ENCODE peak calls at places on chromosomes 5 and 9, in seven cellular contexts. E, P, Y, L, I, U and Z are unnamed samples.

GRCh38 chr9:134318941-134319305 is 7.3 kb upstream of the RXRA start:
- DNase-seq in L (no peak), P (no peak), U (no peak), E (no peak), Y (no peak), I (peak; percentile 16), Z (no peak)

GRCh38 chr5:149803153-149803552 is 73.0 kb downstream of the PPARGC1B start:
- DNase-seq in P (no peak), I (no peak), E (no peak), U (no peak), L (no peak), Y (no peak), Z (no peak)

GRCh38 chr5:173750538-173751265 is 134.3 kb upstream of the BOD1 start:
- DNase-seq in I (no peak), E (no peak), L (no peak), P (no peak), Y (no peak), U (no peak), Z (no peak)

GRCh38 chr9:89608646-89609335 is 4.0 kb downstream of the GADD45G start:
- DNase-seq in E (no peak), U (no peak), P (no peak), Y (no peak), L (no peak), I (no peak), Z (no peak)

GRCh38 chr5:122805481-122805880 is 30.6 kb downstream of the SNX2 start:
- DNase-seq in Y (no peak), L (no peak), E (no peak), U (no peak), I (no peak), P (no peak), Z (no peak)

GRCh38 chr5:72138943-72139467 is 31.7 kb downstream of the MAP1B start:
- DNase-seq in Y (no peak), P (no peak), L (no peak), E (no peak), I (no peak), U (no peak), Z (peak; percentile 53)

GRCh38 chr5:16156152-16156551 is 23.4 kb downstream of the MARCHF11 start:
- DNase-seq in P (no peak), L (no peak), E (no peak), U (no peak), Y (no peak), I (no peak), Z (no peak)

GRCh38 chr5:150750469-150750868 is 8.3 kb downstream of the DCTN4 start:
- DNase-seq in I (no peak), E (no peak), L (no peak), Y (no peak), U (no peak), P (no peak), Z (no peak)

GRCh38 chr5:111792659-111793058 is 35.7 kb upstream of the NREP start:
- DNase-seq in I (no peak), Y (no peak), E (no peak), L (no peak), P (no peak), U (no peak), Z (no peak)

GRCh38 chr5:78286288-78286687 is 8.2 kb downstream of the AP3B1 start:
- DNase-seq in L (no peak), Y (no peak), P (no peak), U (no peak), I (no peak), E (no peak), Z (no peak)

GRCh38 chr9:27333241-27334052 is 36.5 kb upstream of the EQTN start:
- DNase-seq in Y (peak; percentile 60), P (peak; percentile 61), E (peak; percentile 59), I (peak; percentile 49), U (peak; percentile 62), L (peak; percentile 17), Z (no peak)